ENCODE peak calls at places on chromosomes 13 and 19, in six cellular contexts. W, P, R, N, M and G are unnamed samples.

GRCh38 chr19:29467824-29468401 is 57.9 kb upstream of the VSTM2B start:
- DNase-seq in W (peak; percentile 8), P (no peak), R (no peak), N (peak; percentile 16), M (no peak), G (no peak)

GRCh38 chr19:58311345-58311744 is 6.2 kb downstream of the ERVK3-1 start:
- DNase-seq in W (no peak), P (no peak), R (no peak), N (no peak), M (no peak), G (no peak)

GRCh38 chr13:106533101-106533939 is 2.1 kb downstream of the EFNB2 start:
- DNase-seq in W (peak; percentile 84), P (no peak), R (peak; percentile 34), N (peak; percentile 84), M (peak; percentile 96), G (no peak)

GRCh38 chr13:38590796-38591507 is 95.9 kb upstream of the FREM2 start:
- DNase-seq in W (no peak), P (no peak), R (no peak), N (peak; percentile 64), M (no peak), G (no peak)

GRCh38 chr13:62038214-62038613 is 622.6 kb upstream of the PCDH20 start:
- DNase-seq in W (no peak), P (no peak), R (no peak), N (no peak), M (no peak), G (no peak)

GRCh38 chr13:76048126-76048525 is 412.0 kb downstream of the LMO7 start:
- DNase-seq in W (no peak), P (no peak), R (no peak), N (no peak), M (no peak), G (no peak)

GRCh38 chr19:58095328-58095727 is 2.7 kb downstream of the ZSCAN18 start:
- DNase-seq in W (no peak), P (no peak), R (no peak), N (no peak), M (no peak), G (no peak)

GRCh38 chr13:24228852-24229458 is 68.4 kb downstream of the SPATA13 start:
- DNase-seq in W (peak; percentile 68), P (no peak), R (peak; percentile 23), N (no peak), M (peak; percentile 86), G (peak; percentile 11)

GRCh38 chr13:112210401-112210800 is 143.5 kb downstream of the SOX1 start:
- DNase-seq in W (no peak), P (no peak), R (no peak), N (no peak), M (no peak), G (no peak)

GRCh38 chr19:50486823-50487515 is 10.3 kb upstream of the GARIN5A start:
- DNase-seq in W (peak; percentile 28), P (peak; percentile 36), R (no peak), N (no peak), M (peak; percentile 58), G (peak; percentile 14)

GRCh38 chr19:54186934-54187381 is 2.4 kb downstream of the MBOAT7 start:
- DNase-seq in W (no peak), P (no peak), R (no peak), N (no peak), M (no peak), G (no peak)

GRCh38 chr13:93226623-93227279 is at the start of gene GPC6:
- DNase-seq in W (peak; percentile 93), P (no peak), R (no peak), N (no peak), M (peak; percentile 95), G (no peak)

GRCh38 chr19:39631178-39631577 is 24.5 kb upstream of the LGALS16 start:
- DNase-seq in W (peak; percentile 23), P (no peak), R (no peak), N (no peak), M (no peak), G (no peak)

GRCh38 chr13:24264976-24265375 is 44.4 kb upstream of the C1QTNF9 start:
- DNase-seq in W (no peak), P (peak; percentile 84), R (no peak), N (peak; percentile 56), M (no peak), G (peak; percentile 76)

GRCh38 chr13:28819046-28819747 is 942 bp upstream of the MTUS2 start:
- DNase-seq in W (no peak), P (no peak), R (no peak), N (no peak), M (peak; percentile 68), G (no peak)

GRCh38 chr19:13152356-13152853 is 2.2 kb downstream of the IER2 start:
- DNase-seq in W (no peak), P (no peak), R (no peak), N (no peak), M (no peak), G (no peak)

GRCh38 chr19:17766543-17767131 is 15.4 kb downstream of the FCHO1 start:
- DNase-seq in W (peak; percentile 95), P (no peak), R (peak; percentile 53), N (peak; percentile 83), M (peak; percentile 88), G (no peak)

GRCh38 chr13:20064128-20064527 is 96.7 kb downstream of the GJA3 start:
- DNase-seq in W (no peak), P (no peak), R (no peak), N (no peak), M (no peak), G (no peak)

GRCh38 chr13:95643009-95643408 is 1.5 kb downstream of the DZIP1 start:
- DNase-seq in W (no peak), P (no peak), R (no peak), N (no peak), M (peak; percentile 11), G (no peak)

GRCh38 chr13:31160857-31161582 is 684 bp downstream of the HSPH1 start:
- DNase-seq in W (peak; percentile 61), P (peak; percentile 54), R (no peak), N (peak; percentile 69), M (peak; percentile 79), G (peak; percentile 61)

GRCh38 chr13:32538234-32538620 is 368 bp downstream of the N4BP2L2 start:
- DNase-seq in W (no peak), P (no peak), R (peak; percentile 53), N (peak; percentile 53), M (peak; percentile 57), G (peak; percentile 76)

GRCh38 chr19:5186293-5187050 is 154.1 kb downstream of the PTPRS start:
- DNase-seq in W (peak; percentile 31), P (no peak), R (no peak), N (no peak), M (peak; percentile 93), G (no peak)

GRCh38 chr19:14089412-14089661 is 1.2 kb downstream of the SAMD1 start:
- DNase-seq in W (no peak), P (no peak), R (no peak), N (no peak), M (peak; percentile 33), G (peak; percentile 13)

GRCh38 chr19:3868770-3869456 is at the start of gene ZFR2:
- DNase-seq in W (no peak), P (peak; percentile 36), R (no peak), N (no peak), M (no peak), G (no peak)

GRCh38 chr19:39411006-39411831 is 1.2 kb upstream of the PLEKHG2 start:
- DNase-seq in W (peak; percentile 67), P (no peak), R (no peak), N (no peak), M (peak; percentile 65), G (no peak)

GRCh38 chr19:13978306-13978705 is 26.0 kb downstream of the DCAF15 start:
- DNase-seq in W (no peak), P (no peak), R (no peak), N (peak; percentile 81), M (peak; percentile 68), G (no peak)

GRCh38 chr13:52450793-52451116 is 321 bp upstream of the VPS36 start:
- DNase-seq in W (no peak), P (no peak), R (no peak), N (no peak), M (no peak), G (no peak)